ENCODE peak calls at places on chromosomes 5 and 9, in nine cellular contexts. E is hepatocyte, O is GM12878, T is lower leg skin, M is astrocyte, H is suprapubic skin, V is mammary epithelial cell, I is astrocyte of the spinal cord, L is fibroblast of villous mesenchyme. D is an unnamed sample.

GRCh38 chr5:181195249-181195761 is 9.7 kb downstream of the TRIM7 start:
- DNase-seq in L (no peak), T (no peak), M (no peak), V (no peak), H (no peak), O (no peak), I (no peak), E (no peak), D (no peak)

GRCh38 chr5:55232194-55232984 is 1.0 kb downstream of the CCNO start:
- DNase-seq in T (no peak), O (no peak), E (peak; percentile 23), V (peak; percentile 77), H (no peak), I (no peak), M (no peak), L (no peak), D (no peak)

GRCh38 chr5:160169326-160169725 is 50.1 kb upstream of the PWWP2A start:
- DNase-seq in E (no peak), O (no peak), H (no peak), M (peak; percentile 92), L (peak; percentile 75), V (no peak), I (peak; percentile 80), T (no peak), D (peak; percentile 74)

GRCh38 chr9:69104830-69105527 is 69.1 kb upstream of the TJP2 start:
- DNase-seq in I (no peak), E (peak; percentile 88), T (peak; percentile 58), O (no peak), V (peak; percentile 70), M (no peak), H (no peak), L (no peak), D (no peak)

GRCh38 chr9:84061613-84062205 is 81.1 kb downstream of the RMI1 start:
- DNase-seq in L (no peak), E (no peak), V (no peak), H (no peak), O (no peak), T (no peak), M (no peak), I (no peak), D (no peak)

GRCh38 chr5:143331956-143332355 is 71.5 kb downstream of the NR3C1 start:
- DNase-seq in T (no peak), M (no peak), I (no peak), L (no peak), O (no peak), V (no peak), H (no peak), E (no peak), D (no peak)

GRCh38 chr5:172488221-172488620 is 33.9 kb upstream of the SH3PXD2B start:
- DNase-seq in I (no peak), O (no peak), V (no peak), M (no peak), T (no peak), H (peak; percentile 71), E (no peak), L (no peak), D (no peak)

GRCh38 chr5:56123531-56124243 is 109.4 kb downstream of the ANKRD55 start:
- DNase-seq in T (peak; percentile 43), H (no peak), M (peak; percentile 100), V (peak; percentile 78), I (peak; percentile 98), L (peak; percentile 100), O (no peak), E (peak; percentile 89), D (peak; percentile 66)

GRCh38 chr9:78821126-78821822 is 524.3 kb downstream of the PSAT1 start:
- DNase-seq in L (peak; percentile 45), T (no peak), M (no peak), H (no peak), I (peak; percentile 43), E (peak; percentile 51), V (peak; percentile 29), O (no peak), D (no peak)

GRCh38 chr5:161544350-161544765 is 2.2 kb downstream of the GABRB2 start:
- DNase-seq in H (no peak), O (no peak), I (peak; percentile 46), T (no peak), L (peak; percentile 21), E (peak; percentile 78), V (peak; percentile 5), M (peak; percentile 14), D (no peak)

GRCh38 chr5:135979510-135979909 is 24.7 kb upstream of the LECT2 start:
- DNase-seq in L (peak; percentile 86), M (peak; percentile 75), T (no peak), E (no peak), I (peak; percentile 88), O (no peak), H (no peak), V (no peak), D (no peak)

GRCh38 chr5:16510123-16510522 is 44.5 kb upstream of the ZNF622 start:
- DNase-seq in T (no peak), L (no peak), V (no peak), I (no peak), O (no peak), H (no peak), E (no peak), M (no peak), D (no peak)

GRCh38 chr9:124457079-124457886 is 7.0 kb downstream of the ADGRD2 start:
- DNase-seq in V (no peak), E (no peak), H (peak; percentile 79), O (no peak), T (no peak), M (no peak), L (no peak), I (no peak), D (no peak)

GRCh38 chr9:132026932-132027585 is 52.6 kb downstream of the MED27 start:
- DNase-seq in E (no peak), L (peak; percentile 45), H (no peak), T (no peak), O (no peak), V (peak; percentile 91), M (peak; percentile 76), I (peak; percentile 60), D (no peak)

GRCh38 chr5:947626-948471 is 55.2 kb downstream of the TRIP13 start:
- DNase-seq in V (no peak), O (no peak), E (no peak), L (no peak), H (no peak), I (no peak), T (no peak), M (no peak), D (no peak)
- TF ChIP-seq CTCF in V (no peak), O (no peak), E (no peak), L (no peak), H (no peak), I (no peak), T (no peak), M (no peak), D (no peak)

GRCh38 chr5:64690104-64690416 is 243 bp upstream of the SHISAL2B start:
- DNase-seq in T (no peak), H (no peak), E (no peak), V (no peak), O (no peak), M (no peak), I (no peak), L (no peak), D (no peak)
- H3K4me3 ChIP-seq in T (no peak overlapping the region), H (peak overlapping the region; percentile 28), E (peak overlapping the region; percentile 31), V (peak overlapping the region; percentile 42), O (no peak overlapping the region), M (peak overlapping the region; percentile 50), I (peak overlapping the region; percentile 14), L (peak overlapping the region; percentile 21), D (peak overlapping the region; percentile 39)

GRCh38 chr5:142017832-142018427 is 5.1 kb upstream of the GNPDA1 start:
- DNase-seq in V (no peak), L (peak; percentile 29), H (no peak), T (no peak), O (peak; percentile 50), E (no peak), I (peak; percentile 71), M (peak; percentile 92), D (no peak)

GRCh38 chr5:142024771-142025304 is 12.0 kb upstream of the GNPDA1 start:
- DNase-seq in T (peak; percentile 79), E (peak; percentile 89), V (peak; percentile 78), M (peak; percentile 68), I (peak; percentile 85), L (peak; percentile 88), H (peak; percentile 94), O (peak; percentile 30), D (peak; percentile 92)

GRCh38 chr5:142025637-142026036 is 12.8 kb upstream of the GNPDA1 start:
- DNase-seq in V (no peak), L (no peak), I (no peak), H (no peak), T (no peak), M (no peak), E (no peak), O (no peak), D (no peak)

GRCh38 chr5:142020122-142020659 is 7.4 kb upstream of the GNPDA1 start:
- DNase-seq in E (no peak), M (no peak), I (no peak), H (no peak), L (no peak), O (no peak), T (no peak), V (no peak), D (no peak)

GRCh38 chr5:142023836-142024235 is 11.0 kb upstream of the GNPDA1 start:
- DNase-seq in M (no peak), L (no peak), V (no peak), T (no peak), E (no peak), I (no peak), O (no peak), H (no peak), D (no peak)
- TF ChIP-seq CTCF in M (no peak), L (no peak), V (no peak), T (no peak), E (no peak), I (no peak), O (no peak), H (no peak), D (no peak)

GRCh38 chr5:115542651-115543364 is 1.8 kb downstream of the FEM1C start:
- DNase-seq in E (no peak), V (no peak), H (no peak), O (no peak), L (no peak), I (no peak), M (no peak), T (no peak), D (no peak)

GRCh38 chr5:115543365-115543700 is 1.2 kb downstream of the FEM1C start:
- DNase-seq in V (no peak), E (peak; percentile 50), O (no peak), I (no peak), H (no peak), M (no peak), T (no peak), L (no peak), D (no peak)

GRCh38 chr5:115542076-115542475 is 2.5 kb downstream of the FEM1C start:
- DNase-seq in E (no peak), L (peak; percentile 51), M (no peak), I (no peak), T (no peak), O (no peak), H (no peak), V (no peak), D (no peak)

GRCh38 chr5:115543931-115544370 is 624 bp downstream of the FEM1C start:
- DNase-seq in T (peak; percentile 57), M (no peak), H (no peak), E (peak; percentile 62), V (peak; percentile 61), O (no peak), I (peak; percentile 67), L (peak; percentile 76), D (no peak)

DNA sequence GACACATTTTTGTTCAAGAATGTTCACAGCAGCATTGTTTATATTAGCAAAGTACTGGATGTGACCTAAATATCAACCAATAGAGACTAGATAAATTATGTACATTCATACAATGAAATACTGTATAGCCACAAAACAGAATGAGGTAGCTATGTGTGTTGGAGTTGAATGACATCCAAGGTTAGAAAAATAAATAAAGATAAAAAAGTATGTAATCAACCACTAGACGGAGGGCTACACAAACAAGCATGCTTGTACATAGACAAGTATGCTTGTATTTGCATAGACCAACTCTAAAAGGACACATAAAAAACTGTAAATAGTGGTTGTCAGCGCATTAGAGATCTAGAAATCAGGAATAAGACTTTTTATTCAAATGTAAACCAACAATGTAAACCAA is 3.0 kb downstream of the FEM1C start:
- DNase-seq in T (no peak), M (no peak), E (no peak), V (no peak), H (no peak), I (no peak), O (no peak), L (no peak), D (no peak)
- H3K4me3 ChIP-seq in T (no peak overlapping the region), M (peak overlapping the region; percentile 89), E (peak overlapping the region; percentile 95), V (peak overlapping the region; percentile 81), H (peak overlapping the region; percentile 79), I (peak overlapping the region; percentile 85), O (peak overlapping the region; percentile 81), L (peak overlapping the region; percentile 83), D (peak overlapping the region; percentile 90)

D was measured in ascending aorta.